ENCODE peak calls at places on chromosomes 7 and 10, in ten cellular contexts. K is cardiac muscle cell, M is spleen, D is fibroblast of mammary gland, A is kidney, Z is left ventricle myocardium inferior, S is AG10803, X is HL-60, O is astrocyte of the spinal cord, V is OCI-LY7. U is an unnamed sample.

GRCh38 chr10:102152545-102152890 is 329 bp downstream of the NOLC1 start:
- DNase-seq in K (peak; percentile 35), M (no peak), D (peak; percentile 26), A (no peak), Z (no peak), S (peak; percentile 8), X (peak; percentile 24), O (no peak), V (peak; percentile 47), U (peak; percentile 50)

GRCh38 chr10:18653112-18653511 is 1.7 kb upstream of the NSUN6 start:
- DNase-seq in K (no peak), M (no peak), D (no peak), A (no peak), Z (no peak), S (no peak), X (no peak), O (no peak), V (no peak), U (no peak)

GRCh38 chr10:16853201-16853600 is 36.0 kb upstream of the RSU1 start:
- DNase-seq in K (peak; percentile 75), M (no peak), D (peak; percentile 71), A (no peak), Z (no peak), S (peak; percentile 38), X (no peak), O (peak; percentile 78), V (no peak), U (peak; percentile 16)

GRCh38 chr10:92208736-92209135 is 82.1 kb downstream of the CPEB3 start:
- DNase-seq in K (peak; percentile 19), M (no peak), D (peak; percentile 54), A (no peak), Z (no peak), S (peak; percentile 18), X (no peak), O (peak; percentile 18), V (no peak), U (peak; percentile 22)

GRCh38 chr10:128892005-128892404 is 575.0 kb upstream of the MGMT start:
- DNase-seq in K (no peak), M (no peak), D (no peak), A (no peak), Z (no peak), S (no peak), X (no peak), O (no peak), V (no peak), U (no peak)

GRCh38 chr10:103775786-103776185 is 79.6 kb downstream of the SH3PXD2A start:
- DNase-seq in K (no peak), M (no peak), D (no peak), A (no peak), Z (no peak), S (no peak), X (no peak), O (no peak), V (no peak), U (no peak)

GRCh38 chr10:1162481-1163203 is 106.5 kb downstream of the WDR37 start:
- DNase-seq in K (no peak), M (peak; percentile 61), D (no peak), A (no peak), Z (no peak), S (no peak), X (no peak), O (no peak), V (no peak), U (no peak)

GRCh38 chr10:11181996-11182395 is 164.3 kb downstream of the CELF2 start:
- DNase-seq in K (no peak), M (no peak), D (peak; percentile 56), A (no peak), Z (peak; percentile 73), S (peak; percentile 30), X (no peak), O (peak; percentile 44), V (no peak), U (no peak)

GRCh38 chr10:77391605-77392235 is 245.9 kb downstream of the KCNMA1 start:
- DNase-seq in K (peak; percentile 88), M (no peak), D (peak; percentile 87), A (no peak), Z (peak; percentile 51), S (peak; percentile 87), X (peak; percentile 42), O (peak; percentile 91), V (peak; percentile 13), U (peak; percentile 65)

GRCh38 chr10:49360271-49361177 is 35.4 kb downstream of the DRGX start:
- DNase-seq in K (peak; percentile 32), M (no peak), D (no peak), A (no peak), Z (peak; percentile 65), S (no peak), X (peak; percentile 72), O (no peak), V (no peak), U (no peak)

GRCh38 chr10:32321016-32321631 is 25.8 kb downstream of the EPC1 start:
- DNase-seq in K (no peak), M (no peak), D (no peak), A (no peak), Z (no peak), S (no peak), X (no peak), O (no peak), V (no peak), U (no peak)

GRCh38 chr10:32413513-32413912 is 32.4 kb upstream of the CCDC7 start:
- DNase-seq in K (peak; percentile 66), M (no peak), D (peak; percentile 91), A (no peak), Z (no peak), S (peak; percentile 91), X (no peak), O (peak; percentile 97), V (no peak), U (peak; percentile 37)

GRCh38 chr10:72087969-72088878 is at the start of gene SPOCK2:
- DNase-seq in K (peak; percentile 20), M (peak; percentile 89), D (no peak), A (peak; percentile 74), Z (no peak), S (no peak), X (no peak), O (peak; percentile 9), V (peak; percentile 36), U (no peak)

GRCh38 chr10:22912763-22913389 is 15.0 kb upstream of the ARMC3 start:
- DNase-seq in K (no peak), M (no peak), D (no peak), A (no peak), Z (no peak), S (no peak), X (no peak), O (no peak), V (no peak), U (no peak)

GRCh38 chr7:42886866-42887509 is 24.9 kb downstream of the C7orf25 start:
- DNase-seq in K (no peak), M (no peak), D (no peak), A (no peak), Z (no peak), S (no peak), X (no peak), O (no peak), V (no peak), U (no peak)

GRCh38 chr10:13722747-13723657 is 136.2 kb downstream of the PRPF18 start:
- DNase-seq in K (no peak), M (peak; percentile 33), D (peak; percentile 47), A (no peak), Z (no peak), S (peak; percentile 56), X (no peak), O (no peak), V (no peak), U (peak; percentile 63)

GRCh38 chr7:145729701-145730100 is 386.9 kb upstream of the CNTNAP2 start:
- DNase-seq in K (no peak), M (no peak), D (no peak), A (no peak), Z (no peak), S (no peak), X (no peak), O (no peak), V (no peak), U (no peak)

GRCh38 chr7:8566016-8566415 is 132.6 kb downstream of the NXPH1 start:
- DNase-seq in K (no peak), M (no peak), D (no peak), A (no peak), Z (no peak), S (no peak), X (no peak), O (no peak), V (no peak), U (no peak)

DNA sequence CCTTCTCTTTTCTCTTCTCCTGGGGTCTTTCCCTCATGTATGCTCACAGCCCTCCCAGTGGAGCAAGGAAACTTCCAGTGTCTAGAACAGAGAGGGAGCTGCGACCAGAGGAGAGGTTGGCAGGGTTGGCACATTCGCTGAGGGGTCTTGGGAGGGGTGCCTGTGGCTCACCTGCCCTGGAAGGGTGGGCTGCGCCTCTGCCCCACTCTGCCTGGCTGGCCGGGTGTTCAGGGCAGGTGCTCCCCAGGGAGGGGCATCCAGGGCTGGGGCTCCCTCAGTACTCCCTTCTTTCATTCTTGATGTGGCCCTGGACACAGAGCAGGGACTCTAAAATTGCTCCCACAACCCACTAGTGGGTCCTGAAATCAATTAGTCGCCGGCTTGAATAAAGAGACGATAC is 16.9 kb downstream of the SHH start:
- DNase-seq in K (no peak), M (peak; percentile 63), D (no peak), A (no peak), Z (no peak), S (no peak), X (no peak), O (no peak), V (no peak), U (no peak)
- H3K4me3 ChIP-seq in K (no peak overlapping the region), M (no peak overlapping the region), D (no peak overlapping the region), A (no peak overlapping the region), Z (no peak overlapping the region), S (no peak overlapping the region), X (no peak overlapping the region), O (no peak overlapping the region), V (no peak overlapping the region), U (no peak overlapping the region)

GRCh38 chr7:100159099-100159623 is 638 bp upstream of the TRAPPC14 start:
- DNase-seq in K (no peak), M (no peak), D (peak; percentile 12), A (no peak), Z (no peak), S (no peak), X (no peak), O (no peak), V (no peak), U (no peak)
- TF ChIP-seq CTCF in K (no peak), M (no peak), D (no peak), A (no peak), Z (no peak), S (no peak), X (no peak), O (no peak), V (no peak), U (peak; percentile 9)

DNA sequence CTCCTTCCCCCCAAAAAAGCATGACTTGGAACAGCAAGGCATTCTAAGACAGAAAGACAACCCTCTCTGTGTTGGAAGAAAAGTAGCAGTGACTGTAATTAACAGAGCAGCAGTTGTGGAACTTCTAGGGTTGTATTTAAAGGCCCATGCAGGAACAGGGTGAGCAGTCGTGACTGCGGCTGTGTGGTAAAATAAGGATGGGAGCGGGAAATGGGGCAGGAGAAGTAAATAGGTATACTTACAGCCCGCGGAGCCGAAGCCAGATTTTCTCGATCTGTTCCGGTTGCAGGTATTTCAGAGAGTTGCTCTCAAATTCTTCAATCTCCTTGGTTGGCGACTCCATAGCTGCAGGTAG is 179 bp downstream of the PDE1C start:
- DNase-seq in K (no peak), M (no peak), D (no peak), A (no peak), Z (no peak), S (no peak), X (no peak), O (peak; percentile 18), V (no peak), U (no peak)
- H3K4me3 ChIP-seq in K (peak overlapping the region; percentile 45), M (peak overlapping the region; percentile 28), D (no peak overlapping the region), A (peak overlapping the region; percentile 42), Z (peak overlapping the region; percentile 73), S (peak overlapping the region; percentile 67), X (no peak overlapping the region), O (peak overlapping the region; percentile 73), V (no peak overlapping the region), U (no peak overlapping the region)

GRCh38 chr7:34900891-34901493 is 136.3 kb downstream of the DPY19L1 start:
- DNase-seq in K (peak; percentile 16), M (no peak), D (peak; percentile 4), A (no peak), Z (peak; percentile 42), S (no peak), X (no peak), O (no peak), V (peak; percentile 1), U (peak; percentile 17)
- TF ChIP-seq CTCF in K (peak; percentile 35), M (no peak), D (peak; percentile 22), A (no peak), Z (peak; percentile 52), S (no peak), X (no peak), O (peak; percentile 25), V (peak; percentile 59), U (peak; percentile 32)